ENCODE peak calls at places on chromosomes 2 and 18, in five cellular contexts. One of them, this sample, is unnamed.

GRCh38 chr18:2907459-2908145 is 60.8 kb downstream of the EMILIN2 start:
- DNase-seq in HCT116: no peak
- DNase-seq in GM12878: no peak
- DNase-seq in endothelial cell of umbilical vein: peak; percentile 6
- DNase-seq in A549: no peak
- DNase-seq in this sample: peak; percentile 52

GRCh38 chr2:20648831-20649230 is 2.1 kb downstream of the HS1BP3 start:
- DNase-seq in HCT116: no peak
- DNase-seq in endothelial cell of umbilical vein: no peak
- DNase-seq in GM12878: no peak
- DNase-seq in A549: no peak
- DNase-seq in this sample: no peak

GRCh38 chr2:220280741-220281140 is 653.3 kb downstream of the SLC4A3 start:
- DNase-seq in GM12878: no peak
- DNase-seq in endothelial cell of umbilical vein: no peak
- DNase-seq in A549: no peak
- DNase-seq in HCT116: no peak
- DNase-seq in this sample: no peak

GRCh38 chr2:127053731-127054603 is 53.0 kb downstream of the BIN1 start:
- DNase-seq in GM12878: no peak
- DNase-seq in A549: no peak
- DNase-seq in HCT116: no peak
- DNase-seq in endothelial cell of umbilical vein: no peak
- DNase-seq in this sample: no peak

GRCh38 chr2:102147935-102148334 is 5.4 kb downstream of the IL1R1 start:
- DNase-seq in HCT116: no peak
- DNase-seq in endothelial cell of umbilical vein: no peak
- DNase-seq in A549: no peak
- DNase-seq in GM12878: no peak
- DNase-seq in this sample: peak; percentile 40

GRCh38 chr2:11234309-11234708 is 79.0 kb downstream of the SLC66A3 start:
- DNase-seq in A549: no peak
- DNase-seq in GM12878: no peak
- DNase-seq in endothelial cell of umbilical vein: peak; percentile 46
- DNase-seq in HCT116: no peak
- DNase-seq in this sample: peak; percentile 16

GRCh38 chr2:138752231-138752956 is 27.8 kb downstream of the NXPH2 start:
- DNase-seq in A549: no peak
- DNase-seq in GM12878: no peak
- DNase-seq in endothelial cell of umbilical vein: no peak
- DNase-seq in HCT116: peak; percentile 35
- DNase-seq in this sample: no peak

GRCh38 chr2:238130696-238131628 is 7.5 kb upstream of the KLHL30 start:
- DNase-seq in A549: no peak
- DNase-seq in GM12878: no peak
- DNase-seq in HCT116: no peak
- DNase-seq in endothelial cell of umbilical vein: no peak
- DNase-seq in this sample: no peak

GRCh38 chr2:63899639-63900038 is 57.9 kb downstream of the UGP2 start:
- DNase-seq in HCT116: no peak
- DNase-seq in GM12878: no peak
- DNase-seq in endothelial cell of umbilical vein: no peak
- DNase-seq in A549: no peak
- DNase-seq in this sample: no peak

GRCh38 chr18:2715990-2716389 is 60.5 kb downstream of the SMCHD1 start:
- DNase-seq in HCT116: no peak
- DNase-seq in endothelial cell of umbilical vein: no peak
- DNase-seq in A549: no peak
- DNase-seq in GM12878: no peak
- DNase-seq in this sample: no peak

GRCh38 chr2:200509227-200509607 is 651 bp downstream of the KCTD18 start:
- DNase-seq in endothelial cell of umbilical vein: no peak
- DNase-seq in A549: peak; percentile 38
- DNase-seq in HCT116: no peak
- DNase-seq in GM12878: no peak
- DNase-seq in this sample: peak; percentile 32

GRCh38 chr18:43034683-43035500 is 80.6 kb downstream of the RIT2 start:
- DNase-seq in GM12878: no peak
- DNase-seq in HCT116: no peak
- DNase-seq in A549: no peak
- DNase-seq in endothelial cell of umbilical vein: no peak
- DNase-seq in this sample: no peak

GRCh38 chr18:56322403-56322802 is 316.0 kb downstream of the TXNL1 start:
- DNase-seq in GM12878: no peak
- DNase-seq in HCT116: no peak
- DNase-seq in A549: no peak
- DNase-seq in endothelial cell of umbilical vein: no peak
- DNase-seq in this sample: no peak

GRCh38 chr2:221999702-222000101 is 299.1 kb downstream of the PAX3 start:
- DNase-seq in A549: no peak
- DNase-seq in endothelial cell of umbilical vein: no peak
- DNase-seq in GM12878: no peak
- DNase-seq in HCT116: no peak
- DNase-seq in this sample: no peak

GRCh38 chr2:221997683-221998082 is 301.1 kb downstream of the PAX3 start:
- DNase-seq in GM12878: no peak
- DNase-seq in A549: no peak
- DNase-seq in endothelial cell of umbilical vein: no peak
- DNase-seq in HCT116: no peak
- DNase-seq in this sample: no peak

GRCh38 chr2:222000326-222000725 is 298.5 kb downstream of the PAX3 start:
- DNase-seq in HCT116: peak; percentile 39
- DNase-seq in A549: no peak
- DNase-seq in endothelial cell of umbilical vein: no peak
- DNase-seq in GM12878: no peak
- DNase-seq in this sample: no peak

GRCh38 chr2:221994926-221995325 is 303.9 kb downstream of the PAX3 start:
- DNase-seq in HCT116: no peak
- DNase-seq in GM12878: no peak
- DNase-seq in endothelial cell of umbilical vein: no peak
- DNase-seq in A549: no peak
- DNase-seq in this sample: no peak

GRCh38 chr2:221997100-221997499 is 301.7 kb downstream of the PAX3 start:
- DNase-seq in GM12878: no peak
- DNase-seq in A549: peak; percentile 2
- DNase-seq in HCT116: peak; percentile 43
- DNase-seq in endothelial cell of umbilical vein: no peak
- DNase-seq in this sample: no peak
- TF ChIP-seq MAX in GM12878: no peak
- TF ChIP-seq MAX in A549: no peak
- TF ChIP-seq MAX in HCT116: no peak
- TF ChIP-seq MAX in endothelial cell of umbilical vein: no peak
- TF ChIP-seq MAX in this sample: no peak

DNA sequence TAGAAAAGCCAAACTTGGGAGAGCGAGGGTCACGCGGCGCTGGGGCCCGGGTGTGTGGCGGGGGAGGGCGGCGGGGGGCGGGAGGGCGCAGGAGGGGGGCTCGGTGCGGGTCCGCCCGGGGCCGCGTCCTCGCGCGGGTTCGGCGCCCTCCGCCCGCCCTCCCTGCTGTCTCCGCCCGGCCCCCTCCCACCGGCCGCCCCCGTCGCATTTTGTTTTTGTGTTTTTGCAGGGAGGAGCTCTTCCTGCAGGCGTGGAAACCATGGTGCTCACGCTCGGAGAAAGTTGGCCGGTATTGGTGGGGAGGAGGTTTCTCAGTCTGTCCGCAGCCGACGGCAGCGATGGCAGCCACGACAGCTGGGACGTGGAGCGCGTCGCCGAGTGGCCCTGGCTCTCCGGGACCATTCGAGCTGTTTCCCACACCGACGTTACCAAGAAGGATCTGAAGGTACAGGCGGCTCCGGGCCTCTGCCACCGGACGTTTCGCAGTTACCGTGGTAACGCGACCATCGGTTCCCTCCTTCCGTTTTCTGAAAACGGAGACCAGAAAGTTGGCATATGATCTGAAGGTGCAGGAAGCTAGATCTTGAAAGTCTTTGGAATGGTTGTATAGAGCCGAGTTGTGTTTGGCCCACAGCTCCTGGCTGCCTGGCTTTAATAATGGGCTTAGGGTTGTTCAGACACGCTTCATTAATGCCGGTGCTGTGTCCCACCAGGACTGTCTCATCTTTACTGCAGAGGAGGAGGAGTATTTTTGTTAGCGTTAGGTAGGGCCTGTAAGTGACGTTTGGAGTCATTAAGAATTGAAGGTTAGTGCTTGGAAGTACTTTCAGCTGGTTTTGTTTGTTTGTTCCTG is 844 bp downstream of the KDM3A start:
- DNase-seq in HCT116: no peak
- DNase-seq in endothelial cell of umbilical vein: peak; percentile 74
- DNase-seq in A549: peak; percentile 18
- DNase-seq in GM12878: peak; percentile 19
- DNase-seq in this sample: peak; percentile 80
- H3K4me3 ChIP-seq in HCT116: peak overlapping the region; percentile 64
- H3K4me3 ChIP-seq in endothelial cell of umbilical vein: peak overlapping the region; percentile 86
- H3K4me3 ChIP-seq in A549: peak overlapping the region; percentile 71
- H3K4me3 ChIP-seq in GM12878: peak overlapping the region; percentile 78
- H3K4me3 ChIP-seq in this sample: peak overlapping the region; percentile 75

DNA sequence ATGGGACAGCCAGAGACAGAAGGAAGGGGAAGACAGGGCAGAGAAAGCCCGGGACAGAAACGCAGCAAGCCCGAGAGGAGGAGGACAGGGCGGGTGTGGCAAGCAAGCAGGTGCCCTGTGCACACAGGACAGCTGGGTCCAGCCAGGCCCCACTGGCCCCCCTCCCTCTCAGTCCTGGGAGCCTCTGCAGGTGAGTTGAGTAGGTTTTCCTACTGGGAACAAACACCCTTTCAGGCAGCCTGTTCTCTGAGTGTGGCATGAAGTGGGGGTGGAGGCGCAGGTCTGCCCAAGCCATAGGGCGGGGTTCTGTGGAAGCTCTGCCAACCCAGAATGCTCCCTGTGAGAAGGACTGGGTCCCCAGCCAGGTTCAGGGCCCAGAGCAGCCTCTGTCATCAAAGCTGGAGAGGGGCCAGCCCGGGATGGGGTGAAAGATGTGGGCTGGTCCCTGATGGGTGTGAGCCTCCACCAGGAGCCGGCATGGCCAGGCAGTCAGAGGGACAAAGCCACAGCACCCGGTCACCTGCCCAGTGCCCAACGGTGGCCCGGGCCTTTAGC is 129.4 kb downstream of the TFCP2L1 start:
- DNase-seq in HCT116: no peak
- DNase-seq in A549: no peak
- DNase-seq in endothelial cell of umbilical vein: no peak
- DNase-seq in GM12878: no peak
- DNase-seq in this sample: no peak
- TF ChIP-seq MAX in HCT116: no peak
- TF ChIP-seq MAX in A549: no peak
- TF ChIP-seq MAX in endothelial cell of umbilical vein: no peak
- TF ChIP-seq MAX in GM12878: no peak
- TF ChIP-seq MAX in this sample: no peak

GRCh38 chr2:43220982-43221659 is 5.3 kb downstream of the ZFP36L2 start:
- DNase-seq in GM12878: no peak
- DNase-seq in HCT116: no peak
- DNase-seq in A549: no peak
- DNase-seq in endothelial cell of umbilical vein: peak; percentile 80
- DNase-seq in this sample: peak; percentile 92
- H3K4me3 ChIP-seq in GM12878: peak overlapping the region; percentile 81
- H3K4me3 ChIP-seq in HCT116: peak overlapping the region; percentile 81
- H3K4me3 ChIP-seq in A549: peak overlapping the region; percentile 86
- H3K4me3 ChIP-seq in endothelial cell of umbilical vein: peak overlapping the region; percentile 90
- H3K4me3 ChIP-seq in this sample: peak overlapping the region; percentile 88

DNA sequence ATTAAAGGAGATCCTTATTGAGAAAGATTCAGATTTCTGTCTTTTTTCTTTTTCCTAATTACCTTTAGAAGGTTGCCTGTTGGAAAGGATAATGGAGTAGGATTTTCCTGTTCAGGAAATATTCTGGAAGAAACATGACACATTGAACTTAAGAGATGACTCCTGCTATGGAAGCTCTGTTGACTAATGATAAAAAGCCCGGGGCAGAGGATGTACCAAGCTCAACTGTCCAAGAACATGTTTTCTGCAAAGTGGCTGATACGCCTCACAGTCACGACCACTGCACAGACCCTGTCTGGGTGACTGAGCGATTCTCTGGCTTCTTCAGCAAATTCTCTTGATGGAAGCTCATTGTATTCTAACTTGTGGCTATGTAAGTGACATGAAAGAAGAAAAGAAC is 86.2 kb upstream of the THOC1 start:
- DNase-seq in GM12878: no peak
- DNase-seq in endothelial cell of umbilical vein: no peak
- DNase-seq in HCT116: no peak
- DNase-seq in A549: no peak
- DNase-seq in this sample: no peak
- TF ChIP-seq MAX in GM12878: no peak
- TF ChIP-seq MAX in endothelial cell of umbilical vein: no peak
- TF ChIP-seq MAX in HCT116: no peak
- TF ChIP-seq MAX in A549: no peak
- TF ChIP-seq MAX in this sample: no peak

GRCh38 chr2:207463996-207464395 is 65.8 kb upstream of the CREB1 start:
- DNase-seq in endothelial cell of umbilical vein: no peak
- DNase-seq in HCT116: no peak
- DNase-seq in GM12878: no peak
- DNase-seq in A549: no peak
- DNase-seq in this sample: no peak

GRCh38 chr2:207463433-207463832 is 66.3 kb upstream of the CREB1 start:
- DNase-seq in GM12878: no peak
- DNase-seq in endothelial cell of umbilical vein: no peak
- DNase-seq in A549: no peak
- DNase-seq in HCT116: no peak
- DNase-seq in this sample: no peak

GRCh38 chr2:207458582-207458981 is 71.2 kb upstream of the CREB1 start:
- DNase-seq in HCT116: no peak
- DNase-seq in A549: no peak
- DNase-seq in endothelial cell of umbilical vein: no peak
- DNase-seq in GM12878: no peak
- DNase-seq in this sample: no peak

GRCh38 chr2:207465894-207466293 is 63.9 kb upstream of the CREB1 start:
- DNase-seq in A549: no peak
- DNase-seq in GM12878: no peak
- DNase-seq in endothelial cell of umbilical vein: no peak
- DNase-seq in HCT116: no peak
- DNase-seq in this sample: no peak

DNA sequence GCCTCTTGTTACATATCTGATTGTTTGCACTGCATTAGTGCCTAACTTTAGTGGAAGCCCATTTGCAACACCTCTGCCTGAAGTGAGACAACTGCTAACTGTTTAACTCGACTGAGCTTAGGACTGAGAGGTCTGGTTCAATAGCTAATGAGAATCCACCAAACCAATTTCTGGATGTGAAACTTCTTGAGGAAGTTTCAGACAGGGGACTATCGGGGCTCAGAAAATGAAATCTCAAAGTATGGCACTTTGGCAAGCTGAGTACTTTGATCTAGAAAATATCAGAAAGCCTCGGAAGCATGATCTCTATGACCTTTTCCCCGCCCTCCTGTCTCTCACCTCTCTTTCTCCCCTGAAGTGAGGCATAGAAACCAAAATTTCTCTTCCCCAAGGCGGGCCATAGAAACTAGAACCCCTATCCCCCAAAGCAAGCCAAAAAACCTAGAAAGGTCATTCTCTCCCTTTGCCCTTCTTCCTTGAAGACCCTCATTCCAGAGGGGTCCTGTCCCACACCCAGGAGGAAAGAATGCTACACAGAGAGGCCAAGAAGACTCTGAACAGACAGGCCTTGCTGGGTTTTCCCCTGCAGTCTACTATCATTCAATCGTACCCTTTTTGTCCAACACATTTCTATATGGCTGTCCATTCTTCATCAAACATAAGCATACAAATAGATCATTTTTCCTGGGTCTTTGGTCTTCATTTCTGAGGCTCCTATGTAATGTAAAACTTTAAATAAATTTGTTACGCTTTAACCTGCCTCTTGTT is 69.6 kb upstream of the CREB1 start:
- DNase-seq in HCT116: no peak
- DNase-seq in A549: no peak
- DNase-seq in GM12878: peak; percentile 36
- DNase-seq in endothelial cell of umbilical vein: no peak
- DNase-seq in this sample: no peak
- H3K4me3 ChIP-seq in HCT116: no peak overlapping the region
- H3K4me3 ChIP-seq in A549: no peak overlapping the region
- H3K4me3 ChIP-seq in GM12878: peak overlapping the region; percentile 21
- H3K4me3 ChIP-seq in endothelial cell of umbilical vein: no peak overlapping the region
- H3K4me3 ChIP-seq in this sample: no peak overlapping the region

This sample was measured in NB4.